ENCODE peak calls at places on chromosomes 6 and 20, in seven cellular contexts. B is stimulated activated CD8-positive, alpha-beta memory T cell treated with anti-CD3 and anti-CD28 coated beads, Interleukin-2, amount 100 ng/mL, for 1 hour; S is NCI-H2081; Z is left ventricle myocardium superior; D is cardiac muscle cell; O is kidney glomerular epithelial cell; Q is GM20000. E is an unnamed sample.

GRCh38 chr6:168093634-168094033 is 14.6 kb upstream of the FRMD1 start:
- DNase-seq in S (no peak), D (no peak), Z (peak; percentile 4), Q (no peak), B (no peak), O (no peak), E (no peak)

GRCh38 chr6:97175806-97176205 is 107.2 kb downstream of the MMS22L start:
- DNase-seq in Q (no peak), S (no peak), B (no peak), D (peak; percentile 27), Z (no peak), O (no peak), E (no peak)

GRCh38 chr6:143510991-143511891 is at the start of gene FUCA2:
- DNase-seq in Z (peak; percentile 96), B (peak; percentile 24), S (peak; percentile 39), Q (peak; percentile 71), D (peak; percentile 90), O (peak; percentile 63), E (no peak)

GRCh38 chr6:132797975-132798819 is at the start of gene SLC18B1:
- DNase-seq in D (peak; percentile 69), B (no peak), Z (peak; percentile 77), O (peak; percentile 58), S (peak; percentile 52), Q (peak; percentile 33), E (peak; percentile 41)

GRCh38 chr20:50893620-50894019 is 37.6 kb downstream of the ADNP start:
- DNase-seq in S (no peak), Q (no peak), O (no peak), B (no peak), Z (no peak), D (no peak), E (no peak)

GRCh38 chr6:132133734-132134490 is 182.7 kb upstream of the CCN2 start:
- DNase-seq in Z (no peak), Q (no peak), O (no peak), B (no peak), D (no peak), S (no peak), E (no peak)

GRCh38 chr20:22566876-22567658 is 17.3 kb downstream of the FOXA2 start:
- DNase-seq in B (no peak), S (no peak), Z (no peak), Q (no peak), O (no peak), D (no peak), E (no peak)

GRCh38 chr6:45533394-45533793 is 155.7 kb upstream of the SUPT3H start:
- DNase-seq in B (no peak), D (no peak), S (no peak), Z (no peak), Q (no peak), O (no peak), E (no peak)

GRCh38 chr20:3275966-3276365 is 37.0 kb upstream of the SLC4A11 start:
- DNase-seq in Z (no peak), Q (no peak), S (no peak), D (no peak), O (no peak), B (no peak), E (no peak)

E was measured in NCI-H526.